ENCODE peak calls at places on chromosome 12, in nine cellular contexts. R is hepatic stellate cell; H is dorsolateral prefrontal cortex; S is activated T-helper 1 cell treated with anti-CD3 and anti-CD28 coated beads, Interleukin-12 subunit alpha, Interleukin-12 subunit beta, Interleukin-2, Interleukin-4 antibody, amounts not matched to agents 30 ng/mL and 10 ng/mL and 1 ng/mL, durations not matched to agents 14 hours and 24 hours and 36 hours; O is RWPE2; Y is D341Med; B is mucosa of descending colon; I is fibroblast of pulmonary artery; K is NCI-H2171 treated with DMSO at 0.1 percent for 48 hours. J is an unnamed sample.

GRCh38 chr12:1660304-1661187 is 30.3 kb upstream of the ADIPOR2 start:
- DNase-seq in R (no peak), H (peak), S (no peak), O (peak), Y (no peak), B (peak), I (peak), K (no peak), J (no peak)

GRCh38 chr12:101612162-101612916 is 17.6 kb downstream of the MYBPC1 start:
- DNase-seq in R (no peak), H (no peak), S (no peak), O (no peak), Y (no peak), B (no peak), I (no peak), K (no peak), J (no peak)

GRCh38 chr12:69161835-69162234 is 77.5 kb upstream of the CPSF6 start:
- DNase-seq in R (no peak), H (no peak), S (peak), O (no peak), Y (peak), B (no peak), I (peak), K (peak), J (no peak)

GRCh38 chr12:15931590-15932053 is 20.5 kb downstream of the DERA start:
- DNase-seq in R (no peak), H (no peak), S (no peak), O (no peak), Y (peak), B (no peak), I (no peak), K (peak), J (no peak)

GRCh38 chr12:89319111-89319510 is 33.2 kb downstream of the DUSP6 start:
- DNase-seq in R (no peak), H (no peak), S (no peak), O (no peak), Y (no peak), B (no peak), I (peak), K (no peak), J (no peak)

GRCh38 chr12:19223018-19223417 is 93.5 kb downstream of the PLEKHA5 start:
- DNase-seq in R (no peak), H (no peak), S (no peak), O (no peak), Y (peak), B (no peak), I (peak), K (peak), J (no peak)

GRCh38 chr12:93100610-93101009 is 171.5 kb upstream of the EEA1 start:
- DNase-seq in R (no peak), H (no peak), S (no peak), O (no peak), Y (peak), B (no peak), I (no peak), K (peak), J (no peak)

GRCh38 chr12:125185311-125185739 is 120.1 kb downstream of the AACS start:
- DNase-seq in R (no peak), H (no peak), S (no peak), O (no peak), Y (no peak), B (no peak), I (no peak), K (no peak), J (no peak)

GRCh38 chr12:7113389-7113871 is 4.4 kb upstream of the C1RL start:
- DNase-seq in R (peak), H (no peak), S (peak), O (no peak), Y (peak), B (peak), I (peak), K (peak), J (no peak)

GRCh38 chr12:125218952-125219351 is 153.7 kb downstream of the AACS start:
- DNase-seq in R (no peak), H (no peak), S (no peak), O (no peak), Y (no peak), B (no peak), I (peak), K (no peak), J (no peak)

GRCh38 chr12:24595652-24596235 is 353.2 kb downstream of the BCAT1 start:
- DNase-seq in R (no peak), H (no peak), S (no peak), O (no peak), Y (peak), B (no peak), I (peak), K (no peak), J (no peak)

GRCh38 chr12:71967176-71967575 is 28.5 kb downstream of the TPH2 start:
- DNase-seq in R (no peak), H (no peak), S (no peak), O (no peak), Y (no peak), B (no peak), I (no peak), K (no peak), J (no peak)

GRCh38 chr12:4910502-4911315 is 1.0 kb downstream of the KCNA1 start:
- DNase-seq in R (no peak), H (no peak), S (no peak), O (no peak), Y (peak), B (no peak), I (no peak), K (no peak), J (no peak)

GRCh38 chr12:68400231-68400829 is 68.2 kb upstream of the MDM1 start:
- DNase-seq in R (no peak), H (no peak), S (no peak), O (no peak), Y (no peak), B (no peak), I (no peak), K (peak), J (no peak)

GRCh38 chr12:47892819-47893218 is 12.0 kb downstream of the VDR start:
- DNase-seq in R (no peak), H (no peak), S (no peak), O (no peak), Y (no peak), B (no peak), I (no peak), K (no peak), J (no peak)

GRCh38 chr12:49974231-49974675 is 1.5 kb downstream of the AQP6 start:
- DNase-seq in R (peak), H (peak), S (no peak), O (no peak), Y (peak), B (peak), I (peak), K (no peak), J (no peak)

GRCh38 chr12:50166776-50167025 is 468 bp downstream of the CERS5 start:
- DNase-seq in R (no peak), H (no peak), S (peak), O (no peak), Y (no peak), B (peak), I (no peak), K (peak), J (no peak)

GRCh38 chr12:66063976-66064375 is 66.6 kb downstream of the LLPH start:
- DNase-seq in R (no peak), H (no peak), S (no peak), O (no peak), Y (no peak), B (no peak), I (no peak), K (no peak), J (no peak)

GRCh38 chr12:22978962-22979361 is 354.0 kb downstream of the ETNK1 start:
- DNase-seq in R (peak), H (no peak), S (no peak), O (peak), Y (no peak), B (no peak), I (peak), K (no peak), J (no peak)

GRCh38 chr12:90868626-90869025 is 86.3 kb downstream of the CCER1 start:
- DNase-seq in R (no peak), H (no peak), S (no peak), O (no peak), Y (no peak), B (no peak), I (no peak), K (no peak), J (no peak)

GRCh38 chr12:67531051-67531450 is 117.5 kb upstream of the DYRK2 start:
- DNase-seq in R (no peak), H (no peak), S (no peak), O (no peak), Y (no peak), B (no peak), I (no peak), K (no peak), J (no peak)

GRCh38 chr12:60577607-60578006 is 981.8 kb downstream of the SLC16A7 start:
- DNase-seq in R (no peak), H (no peak), S (no peak), O (no peak), Y (no peak), B (no peak), I (no peak), K (no peak), J (no peak)

GRCh38 chr12:124392991-124393790 is 98.3 kb downstream of the RFLNA start:
- DNase-seq in R (peak), H (peak), S (no peak), O (no peak), Y (no peak), B (peak), I (peak), K (no peak), J (no peak)

GRCh38 chr12:31477669-31478068 is 113.3 kb downstream of the DENND5B start:
- DNase-seq in R (no peak), H (no peak), S (no peak), O (no peak), Y (peak), B (no peak), I (no peak), K (no peak), J (no peak)

GRCh38 chr12:115998119-115998633 is 279.3 kb downstream of the MED13L start:
- DNase-seq in R (peak), H (no peak), S (no peak), O (no peak), Y (peak), B (peak), I (peak), K (peak), J (peak)

GRCh38 chr12:460301-461230 is 827 bp downstream of the B4GALNT3 start:
- DNase-seq in R (peak), H (no peak), S (peak), O (no peak), Y (peak), B (peak), I (no peak), K (peak), J (no peak)

GRCh38 chr12:46112364-46112763 is 122.0 kb upstream of the SCAF11 start:
- DNase-seq in R (no peak), H (no peak), S (no peak), O (no peak), Y (no peak), B (no peak), I (no peak), K (no peak), J (no peak)

GRCh38 chr12:131487379-131488129 is 223.3 kb upstream of the SFSWAP start:
- DNase-seq in R (no peak), H (no peak), S (no peak), O (no peak), Y (no peak), B (peak), I (no peak), K (no peak), J (no peak)

GRCh38 chr12:39692258-39692853 is 72.8 kb upstream of the ABCD2 start:
- DNase-seq in R (no peak), H (no peak), S (no peak), O (no peak), Y (no peak), B (no peak), I (peak), K (peak), J (no peak)

GRCh38 chr12:41697161-41697560 is 447.5 kb downstream of the GXYLT1 start:
- DNase-seq in R (no peak), H (no peak), S (no peak), O (no peak), Y (no peak), B (no peak), I (no peak), K (no peak), J (no peak)

GRCh38 chr12:89276860-89277259 is 75.4 kb downstream of the DUSP6 start:
- DNase-seq in R (no peak), H (no peak), S (no peak), O (no peak), Y (no peak), B (no peak), I (peak), K (no peak), J (no peak)

GRCh38 chr12:60148109-60148508 is 552.3 kb downstream of the SLC16A7 start:
- DNase-seq in R (peak), H (no peak), S (no peak), O (no peak), Y (no peak), B (no peak), I (peak), K (no peak), J (no peak)

GRCh38 chr12:42144174-42144423 is 575 bp downstream of the GXYLT1 start:
- DNase-seq in R (no peak), H (no peak), S (no peak), O (no peak), Y (no peak), B (no peak), I (no peak), K (no peak), J (no peak)

GRCh38 chr12:43333650-43334043 is 218.4 kb downstream of the ADAMTS20 start:
- DNase-seq in R (no peak), H (no peak), S (no peak), O (no peak), Y (no peak), B (no peak), I (no peak), K (no peak), J (no peak)

GRCh38 chr12:103852498-103852992 is 11.5 kb upstream of the NT5DC3 start:
- DNase-seq in R (no peak), H (no peak), S (no peak), O (no peak), Y (no peak), B (no peak), I (peak), K (peak), J (no peak)

GRCh38 chr12:112309797-112310196 is 72.4 kb downstream of the HECTD4 start:
- DNase-seq in R (peak), H (no peak), S (no peak), O (no peak), Y (no peak), B (no peak), I (no peak), K (no peak), J (no peak)

GRCh38 chr12:93315907-93316622 is 61.7 kb upstream of the NUDT4 start:
- DNase-seq in R (no peak), H (no peak), S (no peak), O (no peak), Y (no peak), B (no peak), I (peak), K (no peak), J (no peak)

J was measured in Panc1.